ENCODE peak calls at places on chromosomes 1 and 21, in seven cellular contexts. B is NCI-H2081; W is Kasumi-1; Z is psoas muscle; M is foreskin fibroblast; L is activated CD8-positive, alpha-beta memory T cell treated with anti-CD3 and anti-CD28 coated beads, Interleukin-2, amount 50 U/mL, for 48 hours; O is Calu3. F is an unnamed sample.

GRCh38 chr1:148318123-148318899 is 164.8 kb downstream of the PPIAL4G start:
- DNase-seq in B (no peak), W (peak), Z (no peak), M (no peak), L (peak), O (no peak), F (no peak)

GRCh38 chr1:88774151-88774556 is 90.1 kb downstream of the PKN2 start:
- DNase-seq in B (no peak), W (no peak), Z (no peak), M (no peak), L (no peak), O (peak), F (no peak)

GRCh38 chr21:14942801-14943490 is 121.9 kb downstream of the NRIP1 start:
- DNase-seq in B (no peak), W (no peak), Z (no peak), M (no peak), L (no peak), O (no peak), F (no peak)

GRCh38 chr1:220817907-220818306 is 31.2 kb downstream of the MTARC1 start:
- DNase-seq in B (no peak), W (no peak), Z (no peak), M (peak), L (no peak), O (no peak), F (no peak)

GRCh38 chr1:9826087-9826486 is 2.3 kb upstream of the CLSTN1 start:
- DNase-seq in B (no peak), W (no peak), Z (no peak), M (no peak), L (no peak), O (no peak), F (no peak)

GRCh38 chr1:27575861-27576331 is 28.0 kb downstream of the AHDC1 start:
- DNase-seq in B (no peak), W (no peak), Z (peak), M (no peak), L (no peak), O (peak), F (no peak)

GRCh38 chr1:55893155-55893554 is 678.0 kb upstream of the USP24 start:
- DNase-seq in B (peak), W (peak), Z (no peak), M (peak), L (no peak), O (peak), F (no peak)

GRCh38 chr1:39885516-39885915 is 2.2 kb upstream of the TRIT1 start:
- DNase-seq in B (no peak), W (no peak), Z (no peak), M (no peak), L (no peak), O (no peak), F (no peak)

GRCh38 chr1:47848985-47849610 is 148.1 kb downstream of the TRABD2B start:
- DNase-seq in B (no peak), W (no peak), Z (peak), M (no peak), L (no peak), O (no peak), F (peak)

GRCh38 chr1:30789388-30790255 is 32.0 kb upstream of the LAPTM5 start:
- DNase-seq in B (no peak), W (no peak), Z (no peak), M (no peak), L (no peak), O (no peak), F (no peak)

GRCh38 chr1:156801409-156802121 is 15.1 kb downstream of the SH2D2A start:
- DNase-seq in B (no peak), W (peak), Z (no peak), M (peak), L (peak), O (no peak), F (peak)

GRCh38 chr1:65423884-65424655 is 3.6 kb downstream of the LEPR start:
- DNase-seq in B (no peak), W (no peak), Z (no peak), M (peak), L (no peak), O (no peak), F (no peak)

GRCh38 chr1:8023287-8023994 is 2.7 kb downstream of the ERRFI1 start:
- DNase-seq in B (no peak), W (no peak), Z (no peak), M (no peak), L (no peak), O (no peak), F (no peak)

GRCh38 chr1:159752135-159752580 is 28.6 kb upstream of the DUSP23 start:
- DNase-seq in B (no peak), W (no peak), Z (peak), M (peak), L (no peak), O (peak), F (no peak)

GRCh38 chr1:232667094-232667780 is 37.3 kb upstream of the SIPA1L2 start:
- DNase-seq in B (no peak), W (no peak), Z (no peak), M (no peak), L (no peak), O (no peak), F (no peak)

GRCh38 chr21:38806153-38806941 is 618 bp downstream of the ETS2 start:
- DNase-seq in B (no peak), W (no peak), Z (peak), M (no peak), L (peak), O (no peak), F (no peak)

GRCh38 chr1:196372896-196373536 is 235.2 kb downstream of the KCNT2 start:
- DNase-seq in B (peak), W (peak), Z (no peak), M (no peak), L (no peak), O (no peak), F (no peak)

GRCh38 chr1:3614755-3615742 is 3.7 kb upstream of the MEGF6 start:
- DNase-seq in B (no peak), W (peak), Z (no peak), M (no peak), L (no peak), O (peak), F (no peak)

GRCh38 chr1:170535418-170535817 is 3.5 kb downstream of the GORAB start:
- DNase-seq in B (no peak), W (no peak), Z (no peak), M (no peak), L (no peak), O (no peak), F (no peak)

GRCh38 chr1:21321963-21322680 is 31.9 kb upstream of the ECE1 start:
- DNase-seq in B (no peak), W (no peak), Z (no peak), M (no peak), L (no peak), O (no peak), F (no peak)

GRCh38 chr1:115671176-115672062 is 29.6 kb downstream of the VANGL1 start:
- DNase-seq in B (no peak), W (no peak), Z (no peak), M (peak), L (no peak), O (peak), F (no peak)

GRCh38 chr1:240847330-240847729 is 235.4 kb upstream of the GREM2 start:
- DNase-seq in B (no peak), W (no peak), Z (no peak), M (no peak), L (no peak), O (no peak), F (no peak)

GRCh38 chr1:94020764-94021579 is 100.0 kb downstream of the ABCA4 start:
- DNase-seq in B (no peak), W (no peak), Z (no peak), M (peak), L (no peak), O (no peak), F (no peak)

GRCh38 chr1:212219679-212220463 is 65.3 kb upstream of the PPP2R5A start:
- DNase-seq in B (no peak), W (no peak), Z (no peak), M (no peak), L (no peak), O (no peak), F (no peak)

F was measured in mesenteric fat pad.